ENCODE peak calls at places on chromosomes 16 and 17, in ten cellular contexts. One of them, this sample, is unnamed.

GRCh38 chr16:68319185-68319908 is 8.5 kb downstream of the PRMT7 start:
- DNase-seq in transverse colon: no peak
- DNase-seq in lower leg skin: no peak
- DNase-seq in AG09319: no peak
- DNase-seq in body of pancreas: no peak
- DNase-seq in foreskin fibroblast: no peak
- DNase-seq in B cell: no peak
- DNase-seq in heart right ventricle: no peak
- DNase-seq in lung: no peak
- DNase-seq in astrocyte of the spinal cord: no peak
- DNase-seq in this sample: no peak

GRCh38 chr17:44707755-44708400 is 587 bp upstream of the DBF4B start:
- DNase-seq in transverse colon: no peak
- DNase-seq in lower leg skin: no peak
- DNase-seq in AG09319: no peak
- DNase-seq in body of pancreas: no peak
- DNase-seq in foreskin fibroblast: peak
- DNase-seq in B cell: no peak
- DNase-seq in heart right ventricle: no peak
- DNase-seq in lung: no peak
- DNase-seq in astrocyte of the spinal cord: no peak
- DNase-seq in this sample: no peak

GRCh38 chr17:31680126-31680525 is 178.9 kb downstream of the COPRS start:
- DNase-seq in transverse colon: no peak
- DNase-seq in lower leg skin: no peak
- DNase-seq in AG09319: no peak
- DNase-seq in body of pancreas: no peak
- DNase-seq in foreskin fibroblast: no peak
- DNase-seq in B cell: no peak
- DNase-seq in heart right ventricle: no peak
- DNase-seq in lung: peak
- DNase-seq in astrocyte of the spinal cord: no peak
- DNase-seq in this sample: no peak

GRCh38 chr17:41530062-41531048 is 2.2 kb upstream of the KRT19 start:
- DNase-seq in transverse colon: peak
- DNase-seq in lower leg skin: no peak
- DNase-seq in AG09319: peak
- DNase-seq in body of pancreas: no peak
- DNase-seq in foreskin fibroblast: peak
- DNase-seq in B cell: no peak
- DNase-seq in heart right ventricle: no peak
- DNase-seq in lung: no peak
- DNase-seq in astrocyte of the spinal cord: peak
- DNase-seq in this sample: peak

GRCh38 chr16:15749371-15749770 is 99.3 kb downstream of the NDE1 start:
- DNase-seq in transverse colon: no peak
- DNase-seq in lower leg skin: no peak
- DNase-seq in AG09319: no peak
- DNase-seq in body of pancreas: no peak
- DNase-seq in foreskin fibroblast: no peak
- DNase-seq in B cell: no peak
- DNase-seq in heart right ventricle: no peak
- DNase-seq in lung: no peak
- DNase-seq in astrocyte of the spinal cord: no peak
- DNase-seq in this sample: no peak

GRCh38 chr16:85384831-85385462 is 228.2 kb upstream of the GSE1 start:
- DNase-seq in transverse colon: peak
- DNase-seq in lower leg skin: no peak
- DNase-seq in AG09319: no peak
- DNase-seq in body of pancreas: no peak
- DNase-seq in foreskin fibroblast: no peak
- DNase-seq in B cell: no peak
- DNase-seq in heart right ventricle: no peak
- DNase-seq in lung: no peak
- DNase-seq in astrocyte of the spinal cord: no peak
- DNase-seq in this sample: peak

GRCh38 chr17:66777689-66778225 is 57.2 kb upstream of the CACNG5 start:
- DNase-seq in transverse colon: no peak
- DNase-seq in lower leg skin: no peak
- DNase-seq in AG09319: no peak
- DNase-seq in body of pancreas: no peak
- DNase-seq in foreskin fibroblast: peak
- DNase-seq in B cell: no peak
- DNase-seq in heart right ventricle: no peak
- DNase-seq in lung: peak
- DNase-seq in astrocyte of the spinal cord: peak
- DNase-seq in this sample: no peak

GRCh38 chr16:57387598-57388354 is 15.5 kb downstream of the CX3CL1 start:
- DNase-seq in transverse colon: no peak
- DNase-seq in lower leg skin: no peak
- DNase-seq in AG09319: no peak
- DNase-seq in body of pancreas: no peak
- DNase-seq in foreskin fibroblast: no peak
- DNase-seq in B cell: no peak
- DNase-seq in heart right ventricle: no peak
- DNase-seq in lung: no peak
- DNase-seq in astrocyte of the spinal cord: no peak
- DNase-seq in this sample: no peak

GRCh38 chr16:28873543-28874201 is 4.6 kb upstream of the ATP2A1 start:
- DNase-seq in transverse colon: peak
- DNase-seq in lower leg skin: no peak
- DNase-seq in AG09319: no peak
- DNase-seq in body of pancreas: no peak
- DNase-seq in foreskin fibroblast: peak
- DNase-seq in B cell: peak
- DNase-seq in heart right ventricle: no peak
- DNase-seq in lung: no peak
- DNase-seq in astrocyte of the spinal cord: no peak
- DNase-seq in this sample: no peak

GRCh38 chr17:75877752-75878173 is 618 bp downstream of the TRIM47 start:
- DNase-seq in transverse colon: peak
- DNase-seq in lower leg skin: no peak
- DNase-seq in AG09319: no peak
- DNase-seq in body of pancreas: peak
- DNase-seq in foreskin fibroblast: peak
- DNase-seq in B cell: peak
- DNase-seq in heart right ventricle: peak
- DNase-seq in lung: peak
- DNase-seq in astrocyte of the spinal cord: peak
- DNase-seq in this sample: peak

DNA sequence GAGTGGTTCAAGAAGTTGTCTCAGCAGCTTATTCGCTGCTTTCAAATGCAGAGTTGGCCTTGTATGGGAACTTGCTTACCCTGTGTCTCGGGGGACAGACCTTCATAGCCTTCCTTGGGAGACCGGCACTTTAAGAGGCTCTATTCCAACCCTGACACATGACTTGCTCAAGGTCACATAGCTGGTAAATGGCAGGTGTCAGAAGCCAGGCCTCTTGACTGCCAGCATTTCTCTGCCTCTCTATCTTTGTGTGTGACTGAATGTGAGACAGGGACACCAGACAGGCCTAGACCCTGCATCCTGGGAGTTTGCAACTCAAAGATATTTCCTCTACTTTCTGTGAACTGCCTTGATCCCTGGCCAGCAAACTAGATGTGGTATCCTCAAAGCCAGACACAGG is 116.8 kb upstream of the TNRC6C start:
- DNase-seq in transverse colon: no peak
- DNase-seq in lower leg skin: no peak
- DNase-seq in AG09319: no peak
- DNase-seq in body of pancreas: no peak
- DNase-seq in foreskin fibroblast: no peak
- DNase-seq in B cell: no peak
- DNase-seq in heart right ventricle: peak
- DNase-seq in lung: no peak
- DNase-seq in astrocyte of the spinal cord: no peak
- DNase-seq in this sample: no peak
- TF ChIP-seq CTCF in transverse colon: no peak
- TF ChIP-seq CTCF in lower leg skin: no peak
- TF ChIP-seq CTCF in AG09319: no peak
- TF ChIP-seq CTCF in body of pancreas: no peak
- TF ChIP-seq CTCF in foreskin fibroblast: no peak
- TF ChIP-seq CTCF in B cell: no peak
- TF ChIP-seq CTCF in heart right ventricle: no peak
- TF ChIP-seq CTCF in lung: no peak
- TF ChIP-seq CTCF in astrocyte of the spinal cord: no peak
- TF ChIP-seq CTCF in this sample: no peak

DNA sequence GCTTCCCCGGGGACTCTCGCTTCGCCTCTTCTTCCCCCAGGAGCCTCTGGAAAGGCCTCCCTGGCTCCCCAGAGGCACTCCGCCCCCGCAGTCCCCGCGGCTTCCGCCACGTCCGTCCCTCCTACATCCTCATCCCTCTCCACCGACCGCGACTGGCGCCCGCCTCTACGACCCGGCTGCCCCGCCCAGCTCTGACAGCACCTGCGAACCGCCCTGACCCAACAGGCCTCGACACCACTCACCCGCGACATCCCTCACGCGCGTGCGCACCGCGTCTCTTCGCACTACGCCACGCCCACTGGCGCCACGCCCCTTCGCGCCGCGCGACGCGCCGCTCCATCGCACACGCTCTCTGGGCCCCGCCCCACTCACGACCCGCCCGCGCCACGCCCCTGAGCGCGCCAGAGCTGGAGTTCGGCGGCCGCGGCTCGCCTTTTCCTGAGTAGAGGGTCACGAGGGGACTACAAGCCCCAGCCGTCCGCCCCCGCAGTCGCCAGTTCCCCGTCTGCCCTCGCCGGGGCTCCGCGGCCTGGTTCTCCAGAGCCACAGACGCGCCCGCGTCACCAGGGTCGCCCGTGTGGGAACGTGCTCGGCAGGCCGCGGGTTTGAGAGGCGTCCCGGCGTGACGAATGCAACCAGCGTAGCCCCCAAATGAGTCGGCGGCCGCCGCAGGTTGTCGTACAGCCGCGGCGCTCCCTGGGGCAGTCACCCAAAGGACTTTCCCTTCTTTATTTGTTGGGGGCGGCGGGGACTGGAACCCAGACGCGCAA is 56.2 kb upstream of the LRRC37A3 start:
- DNase-seq in transverse colon: peak
- DNase-seq in lower leg skin: peak
- DNase-seq in AG09319: peak
- DNase-seq in body of pancreas: peak
- DNase-seq in foreskin fibroblast: peak
- DNase-seq in B cell: peak
- DNase-seq in heart right ventricle: peak
- DNase-seq in lung: peak
- DNase-seq in astrocyte of the spinal cord: peak
- DNase-seq in this sample: peak
- TF ChIP-seq CTCF in transverse colon: no peak
- TF ChIP-seq CTCF in lower leg skin: no peak
- TF ChIP-seq CTCF in AG09319: no peak
- TF ChIP-seq CTCF in body of pancreas: no peak
- TF ChIP-seq CTCF in foreskin fibroblast: no peak
- TF ChIP-seq CTCF in B cell: no peak
- TF ChIP-seq CTCF in heart right ventricle: no peak
- TF ChIP-seq CTCF in lung: no peak
- TF ChIP-seq CTCF in astrocyte of the spinal cord: no peak
- TF ChIP-seq CTCF in this sample: no peak

GRCh38 chr16:49576941-49577340 is 203.3 kb downstream of the C16orf78 start:
- DNase-seq in transverse colon: no peak
- DNase-seq in lower leg skin: no peak
- DNase-seq in AG09319: no peak
- DNase-seq in body of pancreas: no peak
- DNase-seq in foreskin fibroblast: no peak
- DNase-seq in B cell: no peak
- DNase-seq in heart right ventricle: no peak
- DNase-seq in lung: no peak
- DNase-seq in astrocyte of the spinal cord: no peak
- DNase-seq in this sample: no peak
- TF ChIP-seq CTCF in transverse colon: no peak
- TF ChIP-seq CTCF in lower leg skin: no peak
- TF ChIP-seq CTCF in AG09319: no peak
- TF ChIP-seq CTCF in body of pancreas: no peak
- TF ChIP-seq CTCF in foreskin fibroblast: no peak
- TF ChIP-seq CTCF in B cell: no peak
- TF ChIP-seq CTCF in heart right ventricle: no peak
- TF ChIP-seq CTCF in lung: no peak
- TF ChIP-seq CTCF in astrocyte of the spinal cord: no peak
- TF ChIP-seq CTCF in this sample: no peak

DNA sequence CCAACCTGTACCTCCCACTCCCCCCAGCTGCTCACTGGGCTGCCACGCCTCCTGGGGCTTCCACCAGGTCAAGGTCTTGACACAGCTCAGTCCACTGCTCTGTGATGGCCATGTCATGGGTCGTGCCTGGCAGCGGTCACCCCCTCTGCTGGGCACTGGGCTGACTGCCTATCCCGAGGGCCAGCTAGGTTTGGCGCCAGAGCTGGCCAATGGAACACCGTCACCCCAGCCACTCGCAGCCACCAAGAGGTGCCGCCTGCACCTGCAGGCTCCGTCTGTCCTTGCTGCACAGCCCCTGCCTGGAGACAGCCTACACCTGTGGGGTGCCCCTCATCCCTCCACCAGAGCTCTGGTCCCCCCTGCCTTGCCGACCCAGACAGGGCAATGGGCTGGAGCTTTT is 4.5 kb upstream of the RAB40C start:
- DNase-seq in transverse colon: no peak
- DNase-seq in lower leg skin: no peak
- DNase-seq in AG09319: no peak
- DNase-seq in body of pancreas: peak
- DNase-seq in foreskin fibroblast: no peak
- DNase-seq in B cell: no peak
- DNase-seq in heart right ventricle: no peak
- DNase-seq in lung: no peak
- DNase-seq in astrocyte of the spinal cord: no peak
- DNase-seq in this sample: no peak
- TF ChIP-seq CTCF in transverse colon: no peak
- TF ChIP-seq CTCF in lower leg skin: no peak
- TF ChIP-seq CTCF in AG09319: no peak
- TF ChIP-seq CTCF in body of pancreas: no peak
- TF ChIP-seq CTCF in foreskin fibroblast: no peak
- TF ChIP-seq CTCF in B cell: no peak
- TF ChIP-seq CTCF in heart right ventricle: peak
- TF ChIP-seq CTCF in lung: no peak
- TF ChIP-seq CTCF in astrocyte of the spinal cord: no peak
- TF ChIP-seq CTCF in this sample: peak

GRCh38 chr17:8965394-8966168 is at the start of gene PIK3R5:
- DNase-seq in transverse colon: peak
- DNase-seq in lower leg skin: no peak
- DNase-seq in AG09319: no peak
- DNase-seq in body of pancreas: peak
- DNase-seq in foreskin fibroblast: no peak
- DNase-seq in B cell: peak
- DNase-seq in heart right ventricle: peak
- DNase-seq in lung: peak
- DNase-seq in astrocyte of the spinal cord: no peak
- DNase-seq in this sample: peak
- TF ChIP-seq CTCF in transverse colon: no peak
- TF ChIP-seq CTCF in lower leg skin: no peak
- TF ChIP-seq CTCF in AG09319: no peak
- TF ChIP-seq CTCF in body of pancreas: no peak
- TF ChIP-seq CTCF in foreskin fibroblast: no peak
- TF ChIP-seq CTCF in B cell: peak
- TF ChIP-seq CTCF in heart right ventricle: no peak
- TF ChIP-seq CTCF in lung: no peak
- TF ChIP-seq CTCF in astrocyte of the spinal cord: no peak
- TF ChIP-seq CTCF in this sample: peak

This sample was measured in Peyer's patch.